ENCODE peak calls at places on chromosomes 13 and 19, in four cellular contexts. X, L, V and H are unnamed samples.

GRCh38 chr19:48341006-48341405 is 15.7 kb downstream of the EMP3 start:
- DNase-seq in X (no peak), L (no peak), V (no peak), H (no peak)

GRCh38 chr13:90105881-90106496 is 1241.5 kb upstream of the MIR17HG start:
- DNase-seq in X (no peak), L (peak), V (no peak), H (peak)

GRCh38 chr19:48529156-48529555 is 17.5 kb upstream of the LMTK3 start:
- DNase-seq in X (no peak), L (no peak), V (no peak), H (no peak)

GRCh38 chr19:17226002-17226933 is at the start of gene OCEL1:
- DNase-seq in X (peak), L (peak), V (peak), H (peak)

GRCh38 chr13:88979465-88980180 is 1308.5 kb downstream of the SLITRK5 start:
- DNase-seq in X (no peak), L (no peak), V (no peak), H (no peak)

GRCh38 chr19:48308695-48309586 is 16.4 kb upstream of the EMP3 start:
- DNase-seq in X (no peak), L (no peak), V (no peak), H (no peak)

GRCh38 chr13:110915874-110916670 is 1.2 kb upstream of the ANKRD10 start:
- DNase-seq in X (no peak), L (peak), V (peak), H (peak)

GRCh38 chr13:40189885-40190655 is 476.4 kb downstream of the FOXO1 start:
- DNase-seq in X (no peak), L (no peak), V (no peak), H (peak)